ENCODE peak calls at places on chromosomes 12 and 14, in four cellular contexts. One of them, this sample, is unnamed.
A peak's percentile ranks its signal among the peaks of the same experiment; 100 is the strongest.

GRCh38 chr12:70556179-70556869 is 80.9 kb downstream of the PTPRB start:
- DNase-seq in GM23248: no peak
- DNase-seq in K562: no peak
- DNase-seq in hepatocyte: no peak
- DNase-seq in this sample: no peak

GRCh38 chr12:128850400-128850799 is 2.9 kb upstream of the GLT1D1 start:
- DNase-seq in hepatocyte: no peak
- DNase-seq in GM23248: no peak
- DNase-seq in K562: no peak
- DNase-seq in this sample: no peak

GRCh38 chr12:57726884-57727757 is 11.4 kb downstream of the AGAP2 start:
- DNase-seq in K562: no peak
- DNase-seq in hepatocyte: peak; percentile 46
- DNase-seq in GM23248: peak; percentile 69
- DNase-seq in this sample: no peak

GRCh38 chr12:45254254-45254653 is 38.4 kb downstream of the ANO6 start:
- DNase-seq in K562: no peak
- DNase-seq in GM23248: no peak
- DNase-seq in hepatocyte: no peak
- DNase-seq in this sample: no peak

GRCh38 chr12:32589165-32589891 is 89.8 kb upstream of the DNM1L start:
- DNase-seq in hepatocyte: no peak
- DNase-seq in K562: no peak
- DNase-seq in GM23248: no peak
- DNase-seq in this sample: no peak

GRCh38 chr12:52207106-52207505 is 15.3 kb upstream of the KRT80 start:
- DNase-seq in GM23248: no peak
- DNase-seq in K562: no peak
- DNase-seq in hepatocyte: no peak
- DNase-seq in this sample: no peak

GRCh38 chr12:92324849-92325500 is 179.3 kb upstream of the BTG1 start:
- DNase-seq in K562: no peak
- DNase-seq in GM23248: no peak
- DNase-seq in hepatocyte: no peak
- DNase-seq in this sample: peak; percentile 90

GRCh38 chr12:95390192-95390591 is 83.8 kb upstream of the METAP2 start:
- DNase-seq in GM23248: no peak
- DNase-seq in K562: no peak
- DNase-seq in hepatocyte: no peak
- DNase-seq in this sample: peak; percentile 45

GRCh38 chr14:43041207-43041606 is 1434.5 kb downstream of the LRFN5 start:
- DNase-seq in GM23248: no peak
- DNase-seq in K562: no peak
- DNase-seq in hepatocyte: no peak
- DNase-seq in this sample: no peak

GRCh38 chr12:4118017-4118510 is 155.5 kb upstream of the CCND2 start:
- DNase-seq in GM23248: peak; percentile 37
- DNase-seq in hepatocyte: peak; percentile 21
- DNase-seq in K562: no peak
- DNase-seq in this sample: no peak

GRCh38 chr14:61780125-61780524 is 17.9 kb downstream of the SNAPC1 start:
- DNase-seq in K562: no peak
- DNase-seq in GM23248: no peak
- DNase-seq in hepatocyte: no peak
- DNase-seq in this sample: peak; percentile 28

GRCh38 chr14:37195327-37195726 is 2.4 kb upstream of the MIPOL1 start:
- DNase-seq in hepatocyte: no peak
- DNase-seq in K562: no peak
- DNase-seq in GM23248: peak; percentile 66
- DNase-seq in this sample: no peak

GRCh38 chr14:47040490-47040889 is 388.9 kb upstream of the RPL10L start:
- DNase-seq in K562: no peak
- DNase-seq in hepatocyte: peak; percentile 65
- DNase-seq in GM23248: no peak
- DNase-seq in this sample: no peak

GRCh38 chr14:85279407-85279806 is 250.5 kb upstream of the FLRT2 start:
- DNase-seq in K562: no peak
- DNase-seq in GM23248: no peak
- DNase-seq in hepatocyte: no peak
- DNase-seq in this sample: no peak

GRCh38 chr12:7638064-7638763 is 27.5 kb downstream of the APOBEC1 start:
- DNase-seq in K562: no peak
- DNase-seq in GM23248: no peak
- DNase-seq in hepatocyte: no peak
- DNase-seq in this sample: no peak

GRCh38 chr12:41917181-41917580 is 227.5 kb downstream of the GXYLT1 start:
- DNase-seq in hepatocyte: no peak
- DNase-seq in K562: no peak
- DNase-seq in GM23248: no peak
- DNase-seq in this sample: no peak

GRCh38 chr12:20120296-20120695 is 248.0 kb upstream of the PDE3A start:
- DNase-seq in hepatocyte: no peak
- DNase-seq in GM23248: peak; percentile 6
- DNase-seq in K562: no peak
- DNase-seq in this sample: no peak

GRCh38 chr12:80230068-80230467 is 130.7 kb downstream of the OTOGL start:
- DNase-seq in K562: no peak
- DNase-seq in GM23248: no peak
- DNase-seq in hepatocyte: no peak
- DNase-seq in this sample: no peak

GRCh38 chr14:105141486-105142281 is 26.9 kb downstream of the JAG2 start:
- DNase-seq in K562: no peak
- DNase-seq in hepatocyte: no peak
- DNase-seq in GM23248: no peak
- DNase-seq in this sample: no peak

GRCh38 chr12:49225551-49226166 is 36.8 kb upstream of the TUBA1A start:
- DNase-seq in GM23248: peak; percentile 14
- DNase-seq in hepatocyte: no peak
- DNase-seq in K562: peak; percentile 59
- DNase-seq in this sample: no peak

GRCh38 chr14:102752239-102752847 is 24.9 kb upstream of the TRAF3 start:
- DNase-seq in K562: no peak
- DNase-seq in GM23248: no peak
- DNase-seq in hepatocyte: no peak
- DNase-seq in this sample: no peak

GRCh38 chr14:35806006-35806907 is 2.8 kb downstream of the RALGAPA1 start:
- DNase-seq in hepatocyte: no peak
- DNase-seq in K562: no peak
- DNase-seq in GM23248: no peak
- DNase-seq in this sample: no peak

GRCh38 chr12:107645630-107646333 is 39.8 kb upstream of the PWP1 start:
- DNase-seq in GM23248: no peak
- DNase-seq in hepatocyte: peak; percentile 48
- DNase-seq in K562: no peak
- DNase-seq in this sample: no peak

GRCh38 chr14:21063479-21063878 is 5.9 kb downstream of the RNASE8 start:
- DNase-seq in hepatocyte: no peak
- DNase-seq in K562: no peak
- DNase-seq in GM23248: peak; percentile 86
- DNase-seq in this sample: no peak

GRCh38 chr14:21526672-21527319 is 650 bp upstream of the SALL2 start:
- DNase-seq in hepatocyte: peak; percentile 18
- DNase-seq in K562: peak; percentile 50
- DNase-seq in GM23248: no peak
- DNase-seq in this sample: no peak

GRCh38 chr12:48980389-48980952 is 2.3 kb downstream of the WNT1 start:
- DNase-seq in GM23248: no peak
- DNase-seq in K562: no peak
- DNase-seq in hepatocyte: peak; percentile 53
- DNase-seq in this sample: no peak

GRCh38 chr12:98951401-98951800 is 306.3 kb downstream of the APAF1 start:
- DNase-seq in K562: no peak
- DNase-seq in hepatocyte: no peak
- DNase-seq in GM23248: no peak
- DNase-seq in this sample: no peak

GRCh38 chr12:127489055-127489454 is 777.9 kb upstream of the TMEM132C start:
- DNase-seq in K562: no peak
- DNase-seq in GM23248: no peak
- DNase-seq in hepatocyte: peak; percentile 26
- DNase-seq in this sample: no peak

GRCh38 chr12:43836455-43836989 is 641 bp downstream of the TMEM117 start:
- DNase-seq in GM23248: peak; percentile 56
- DNase-seq in hepatocyte: peak; percentile 40
- DNase-seq in K562: peak; percentile 28
- DNase-seq in this sample: no peak

GRCh38 chr12:124780336-124780735 is 83.3 kb downstream of the SCARB1 start:
- DNase-seq in hepatocyte: no peak
- DNase-seq in K562: no peak
- DNase-seq in GM23248: no peak
- DNase-seq in this sample: no peak

GRCh38 chr14:80390911-80391310 is 179.6 kb upstream of the DIO2 start:
- DNase-seq in K562: no peak
- DNase-seq in hepatocyte: peak; percentile 20
- DNase-seq in GM23248: peak; percentile 51
- DNase-seq in this sample: no peak

GRCh38 chr12:65926119-65927004 is 102.1 kb downstream of the HMGA2 start:
- DNase-seq in K562: no peak
- DNase-seq in hepatocyte: peak; percentile 26
- DNase-seq in GM23248: no peak
- DNase-seq in this sample: no peak

GRCh38 chr12:71469235-71469873 is 29.8 kb downstream of the LGR5 start:
- DNase-seq in GM23248: peak; percentile 9
- DNase-seq in hepatocyte: peak; percentile 81
- DNase-seq in K562: peak; percentile 70
- DNase-seq in this sample: no peak

GRCh38 chr14:71236430-71236829 is 329.2 kb downstream of the PCNX1 start:
- DNase-seq in hepatocyte: no peak
- DNase-seq in GM23248: no peak
- DNase-seq in K562: no peak
- DNase-seq in this sample: no peak
- H2AFZ ChIP-seq in hepatocyte: no peak overlapping the region
- H2AFZ ChIP-seq in GM23248: peak overlapping the region; percentile 59
- H2AFZ ChIP-seq in K562: no peak overlapping the region
- H2AFZ ChIP-seq in this sample: no peak overlapping the region

GRCh38 chr14:99730876-99731351 is 46.8 kb downstream of the CYP46A1 start:
- DNase-seq in hepatocyte: no peak
- DNase-seq in K562: no peak
- DNase-seq in GM23248: no peak
- DNase-seq in this sample: no peak
- H2AFZ ChIP-seq in hepatocyte: peak overlapping the region; percentile 53
- H2AFZ ChIP-seq in K562: no peak overlapping the region
- H2AFZ ChIP-seq in GM23248: peak overlapping the region; percentile 88
- H2AFZ ChIP-seq in this sample: no peak overlapping the region

DNA sequence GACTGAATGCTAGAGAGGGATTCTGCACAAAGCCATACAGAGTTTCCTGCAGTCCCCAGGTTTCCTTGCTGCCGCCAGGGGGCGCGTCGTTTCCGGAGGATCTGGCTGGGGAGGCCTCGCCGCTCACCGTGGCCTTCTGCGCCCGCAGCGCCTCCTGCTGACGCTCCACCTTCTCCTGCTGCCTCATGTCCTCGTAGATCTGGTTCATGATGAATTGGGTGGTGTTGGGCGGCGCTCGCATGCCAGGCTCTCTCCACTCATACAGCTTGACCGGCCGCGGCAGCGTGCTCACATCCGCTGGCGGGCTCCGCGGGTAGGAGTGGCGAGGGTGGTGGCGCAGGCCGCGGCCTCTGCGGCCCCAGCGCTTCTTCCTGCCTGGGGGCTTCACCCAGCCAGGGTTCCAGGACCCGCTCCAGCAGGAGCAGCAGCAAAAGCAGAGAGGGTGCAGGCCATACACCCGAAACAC is 987 bp downstream of the CCER1 start:
- DNase-seq in hepatocyte: no peak
- DNase-seq in GM23248: no peak
- DNase-seq in K562: peak; percentile 72
- DNase-seq in this sample: no peak
- H2AFZ ChIP-seq in hepatocyte: no peak overlapping the region
- H2AFZ ChIP-seq in GM23248: no peak overlapping the region
- H2AFZ ChIP-seq in K562: peak overlapping the region; percentile 38
- H2AFZ ChIP-seq in this sample: no peak overlapping the region

DNA sequence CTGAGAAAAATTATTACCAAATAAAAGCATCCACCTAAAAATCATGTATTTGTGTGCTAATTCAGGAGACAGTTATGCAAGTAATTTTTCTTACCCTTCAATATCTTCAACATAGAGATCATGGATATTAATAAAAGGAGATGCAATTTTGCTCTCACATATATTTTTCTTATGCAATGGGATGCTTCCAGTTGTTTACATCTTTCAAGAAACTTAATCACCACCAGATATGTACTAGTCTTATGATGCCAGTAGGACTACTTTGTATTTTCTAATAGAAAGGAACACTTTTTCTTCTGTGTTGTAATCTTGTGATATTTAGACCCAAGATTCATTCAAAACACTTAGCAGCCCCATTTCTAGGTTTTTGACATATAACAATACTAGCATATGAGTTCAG is 107.6 kb downstream of the NAV3 start:
- DNase-seq in GM23248: peak; percentile 2
- DNase-seq in K562: no peak
- DNase-seq in hepatocyte: no peak
- DNase-seq in this sample: no peak
- H2AFZ ChIP-seq in GM23248: peak overlapping the region; percentile 17
- H2AFZ ChIP-seq in K562: no peak overlapping the region
- H2AFZ ChIP-seq in hepatocyte: no peak overlapping the region
- H2AFZ ChIP-seq in this sample: no peak overlapping the region

DNA sequence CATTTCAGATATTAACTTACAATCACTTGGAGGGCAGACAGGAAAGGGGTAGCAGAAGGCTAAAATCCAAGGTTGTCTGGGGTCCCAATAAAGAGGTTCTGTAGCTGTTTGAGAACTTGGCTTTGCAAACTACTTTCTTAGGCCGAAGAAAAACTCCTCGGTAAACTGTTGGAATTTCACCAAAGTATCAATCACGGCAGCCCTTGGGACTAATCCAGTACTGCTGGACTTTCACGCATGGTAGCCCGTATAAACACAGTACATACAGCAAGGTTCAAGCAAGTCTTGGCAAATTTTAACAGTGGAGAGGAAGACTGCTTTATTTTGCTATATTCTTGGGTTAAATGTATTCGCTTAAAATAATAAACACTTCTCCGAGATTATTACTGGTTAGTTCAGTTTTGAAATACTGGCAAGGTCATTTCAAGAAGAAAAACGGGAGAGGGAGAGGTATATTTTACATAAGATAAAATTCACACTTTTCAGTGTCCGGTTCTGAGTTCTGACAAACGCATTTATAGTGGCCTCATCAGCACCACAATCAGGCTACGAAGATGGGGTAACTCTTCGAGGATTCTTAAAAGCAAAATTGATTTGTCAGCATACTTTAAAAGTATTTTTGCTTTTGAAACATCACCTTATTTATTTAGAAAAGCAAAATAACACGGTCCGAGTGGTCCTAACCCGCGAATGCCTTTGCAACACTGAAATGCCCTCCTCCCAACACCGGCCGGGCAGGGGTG is 1.3 kb downstream of the SETD3 start:
- DNase-seq in hepatocyte: no peak
- DNase-seq in GM23248: peak; percentile 43
- DNase-seq in K562: no peak
- DNase-seq in this sample: no peak
- H2AFZ ChIP-seq in hepatocyte: peak overlapping the region; percentile 48
- H2AFZ ChIP-seq in GM23248: peak overlapping the region; percentile 66
- H2AFZ ChIP-seq in K562: peak overlapping the region; percentile 44
- H2AFZ ChIP-seq in this sample: peak overlapping the region; percentile 69

GRCh38 chr12:122454250-122454721 is 31.8 kb upstream of the CLIP1 start:
- DNase-seq in K562: no peak
- DNase-seq in GM23248: no peak
- DNase-seq in hepatocyte: no peak
- DNase-seq in this sample: no peak
- H2AFZ ChIP-seq in K562: peak overlapping the region; percentile 76
- H2AFZ ChIP-seq in GM23248: no peak overlapping the region
- H2AFZ ChIP-seq in hepatocyte: no peak overlapping the region
- H2AFZ ChIP-seq in this sample: peak overlapping the region; percentile 71

GRCh38 chr14:65320661-65321308 is 91.7 kb upstream of the FUT8 start:
- DNase-seq in GM23248: no peak
- DNase-seq in K562: no peak
- DNase-seq in hepatocyte: no peak
- DNase-seq in this sample: no peak
- H2AFZ ChIP-seq in GM23248: peak overlapping the region; percentile 57
- H2AFZ ChIP-seq in K562: peak overlapping the region; percentile 26
- H2AFZ ChIP-seq in hepatocyte: no peak overlapping the region
- H2AFZ ChIP-seq in this sample: no peak overlapping the region

This sample was measured in DND-41.